ENCODE peak calls at places on chromosome 9, in five cellular contexts. One of them, this sample, is unnamed. For H3K36me3, the result is how much of the 10 kb centered on the place peaks cover.

GRCh38 chr9:117101003-117101402 is 313.9 kb downstream of the ASTN2 start:
- DNase-seq in kidney: no peak
- DNase-seq in sigmoid colon: no peak
- DNase-seq in heart right ventricle: no peak
- DNase-seq in brain microvascular endothelial cell: no peak
- DNase-seq in this sample: no peak

GRCh38 chr9:114109106-114109505 is 10.0 kb upstream of the KIF12 start:
- DNase-seq in heart right ventricle: no peak
- DNase-seq in brain microvascular endothelial cell: no peak
- DNase-seq in sigmoid colon: no peak
- DNase-seq in kidney: no peak
- DNase-seq in this sample: no peak

GRCh38 chr9:127124792-127125191 is 2.4 kb upstream of the ANGPTL2 start:
- DNase-seq in kidney: no peak
- DNase-seq in sigmoid colon: peak
- DNase-seq in heart right ventricle: no peak
- DNase-seq in brain microvascular endothelial cell: no peak
- DNase-seq in this sample: no peak

GRCh38 chr9:4946937-4947336 is 38.1 kb upstream of the JAK2 start:
- DNase-seq in brain microvascular endothelial cell: no peak
- DNase-seq in heart right ventricle: no peak
- DNase-seq in kidney: no peak
- DNase-seq in sigmoid colon: no peak
- DNase-seq in this sample: no peak

GRCh38 chr9:127417130-127418036 is 6.8 kb upstream of the ZNF79 start:
- DNase-seq in brain microvascular endothelial cell: no peak
- DNase-seq in sigmoid colon: peak
- DNase-seq in kidney: no peak
- DNase-seq in heart right ventricle: no peak
- DNase-seq in this sample: no peak

GRCh38 chr9:111463036-111463435 is 21.1 kb downstream of the ECPAS start:
- DNase-seq in heart right ventricle: no peak
- DNase-seq in sigmoid colon: no peak
- DNase-seq in kidney: no peak
- DNase-seq in brain microvascular endothelial cell: no peak
- DNase-seq in this sample: no peak

GRCh38 chr9:76598971-76599370 is 140.0 kb downstream of the GCNT1 start:
- DNase-seq in brain microvascular endothelial cell: no peak
- DNase-seq in kidney: no peak
- DNase-seq in heart right ventricle: no peak
- DNase-seq in sigmoid colon: no peak
- DNase-seq in this sample: no peak

GRCh38 chr9:105877719-105878118 is 183.4 kb downstream of the TMEM38B start:
- DNase-seq in brain microvascular endothelial cell: no peak
- DNase-seq in sigmoid colon: no peak
- DNase-seq in heart right ventricle: no peak
- DNase-seq in kidney: no peak
- DNase-seq in this sample: no peak

GRCh38 chr9:4620881-4621555 is 41.1 kb upstream of the PLPP6 start:
- DNase-seq in sigmoid colon: no peak
- DNase-seq in heart right ventricle: no peak
- DNase-seq in kidney: no peak
- DNase-seq in brain microvascular endothelial cell: peak
- DNase-seq in this sample: no peak

GRCh38 chr9:124658165-124659017 is 112.7 kb downstream of the NR6A1 start:
- DNase-seq in sigmoid colon: peak
- DNase-seq in heart right ventricle: peak
- DNase-seq in kidney: peak
- DNase-seq in brain microvascular endothelial cell: peak
- DNase-seq in this sample: peak

GRCh38 chr9:137975936-137976565 is 98.5 kb downstream of the CACNA1B start:
- DNase-seq in kidney: peak
- DNase-seq in heart right ventricle: no peak
- DNase-seq in sigmoid colon: peak
- DNase-seq in brain microvascular endothelial cell: no peak
- DNase-seq in this sample: no peak

GRCh38 chr9:89379508-89380115 is 61.3 kb downstream of the SECISBP2 start:
- DNase-seq in kidney: no peak
- DNase-seq in heart right ventricle: no peak
- DNase-seq in brain microvascular endothelial cell: no peak
- DNase-seq in sigmoid colon: no peak
- DNase-seq in this sample: no peak

GRCh38 chr9:77876091-77876490 is 155.5 kb downstream of the GNAQ start:
- DNase-seq in kidney: no peak
- DNase-seq in sigmoid colon: no peak
- DNase-seq in heart right ventricle: peak
- DNase-seq in brain microvascular endothelial cell: no peak
- DNase-seq in this sample: no peak

GRCh38 chr9:34072868-34073590 is 24.3 kb upstream of the UBAP2 start:
- DNase-seq in heart right ventricle: no peak
- DNase-seq in sigmoid colon: peak
- DNase-seq in brain microvascular endothelial cell: peak
- DNase-seq in kidney: peak
- DNase-seq in this sample: peak

GRCh38 chr9:131012396-131012917 is 3.5 kb downstream of the LAMC3 start:
- DNase-seq in kidney: peak
- DNase-seq in heart right ventricle: no peak
- DNase-seq in sigmoid colon: no peak
- DNase-seq in brain microvascular endothelial cell: no peak
- DNase-seq in this sample: no peak

GRCh38 chr9:111895996-111896941 is at the start of gene UGCG:
- DNase-seq in brain microvascular endothelial cell: peak
- DNase-seq in kidney: peak
- DNase-seq in heart right ventricle: peak
- DNase-seq in sigmoid colon: peak
- DNase-seq in this sample: peak

GRCh38 chr9:114410910-114411309 is 23.1 kb upstream of the AKNA start:
- DNase-seq in brain microvascular endothelial cell: no peak
- DNase-seq in kidney: no peak
- DNase-seq in heart right ventricle: no peak
- DNase-seq in sigmoid colon: no peak
- DNase-seq in this sample: no peak

GRCh38 chr9:114030364-114030763 is 47.7 kb downstream of the AMBP start:
- DNase-seq in kidney: no peak
- DNase-seq in brain microvascular endothelial cell: no peak
- DNase-seq in sigmoid colon: peak
- DNase-seq in heart right ventricle: no peak
- DNase-seq in this sample: no peak

GRCh38 chr9:107177857-107178256 is 105.2 kb upstream of the RAD23B start:
- DNase-seq in sigmoid colon: no peak
- DNase-seq in heart right ventricle: no peak
- DNase-seq in brain microvascular endothelial cell: no peak
- DNase-seq in kidney: no peak
- DNase-seq in this sample: no peak

GRCh38 chr9:6090811-6091210 is 75.4 kb upstream of the RANBP6 start:
- DNase-seq in heart right ventricle: no peak
- DNase-seq in brain microvascular endothelial cell: no peak
- DNase-seq in sigmoid colon: no peak
- DNase-seq in kidney: no peak
- DNase-seq in this sample: no peak

GRCh38 chr9:125513634-125514413 is 193.2 kb downstream of the MAPKAP1 start:
- DNase-seq in brain microvascular endothelial cell: peak
- DNase-seq in kidney: peak
- DNase-seq in heart right ventricle: no peak
- DNase-seq in sigmoid colon: no peak
- DNase-seq in this sample: peak

GRCh38 chr9:129451089-129451656 is 169.7 kb downstream of the C9orf50 start:
- DNase-seq in sigmoid colon: peak
- DNase-seq in kidney: peak
- DNase-seq in brain microvascular endothelial cell: no peak
- DNase-seq in heart right ventricle: peak
- DNase-seq in this sample: no peak

GRCh38 chr9:114558027-114558675 is 29.4 kb upstream of the ATP6V1G1 start:
- DNase-seq in brain microvascular endothelial cell: no peak
- DNase-seq in heart right ventricle: no peak
- DNase-seq in sigmoid colon: no peak
- DNase-seq in kidney: no peak
- DNase-seq in this sample: no peak

GRCh38 chr9:35748858-35749514 is at the start of the genes GBA2 and RGP1:
- DNase-seq in sigmoid colon: peak
- DNase-seq in brain microvascular endothelial cell: peak
- DNase-seq in kidney: peak
- DNase-seq in heart right ventricle: peak
- DNase-seq in this sample: no peak

GRCh38 chr9:113349044-113349433 is 302 bp upstream of the BSPRY start:
- DNase-seq in heart right ventricle: no peak
- DNase-seq in brain microvascular endothelial cell: no peak
- DNase-seq in sigmoid colon: no peak
- DNase-seq in kidney: no peak
- DNase-seq in this sample: no peak

GRCh38 chr9:90914196-90914595 is 112.6 kb downstream of the SYK start:
- DNase-seq in brain microvascular endothelial cell: no peak
- DNase-seq in sigmoid colon: no peak
- DNase-seq in kidney: no peak
- DNase-seq in heart right ventricle: no peak
- DNase-seq in this sample: no peak

GRCh38 chr9:130139251-130139650 is 33.0 kb upstream of the NCS1 start:
- DNase-seq in brain microvascular endothelial cell: no peak
- DNase-seq in heart right ventricle: no peak
- DNase-seq in kidney: no peak
- DNase-seq in sigmoid colon: no peak
- DNase-seq in this sample: no peak

GRCh38 chr9:88219601-88220000 is 81.3 kb upstream of the SPATA31C2 start:
- DNase-seq in brain microvascular endothelial cell: no peak
- DNase-seq in sigmoid colon: no peak
- DNase-seq in kidney: no peak
- DNase-seq in heart right ventricle: no peak
- DNase-seq in this sample: no peak

GRCh38 chr9:6927838-6928237 is 170.1 kb downstream of the KDM4C start:
- DNase-seq in heart right ventricle: no peak
- DNase-seq in sigmoid colon: no peak
- DNase-seq in brain microvascular endothelial cell: no peak
- DNase-seq in kidney: no peak
- DNase-seq in this sample: no peak

GRCh38 chr9:76615149-76615548 is 149.1 kb upstream of the PCA3 start:
- DNase-seq in kidney: no peak
- DNase-seq in sigmoid colon: no peak
- DNase-seq in brain microvascular endothelial cell: no peak
- DNase-seq in heart right ventricle: no peak
- DNase-seq in this sample: no peak

GRCh38 chr9:136024696-136025316 is 63.6 kb upstream of the UBAC1 start:
- DNase-seq in brain microvascular endothelial cell: no peak
- DNase-seq in kidney: no peak
- DNase-seq in heart right ventricle: peak
- DNase-seq in sigmoid colon: peak
- DNase-seq in this sample: peak

GRCh38 chr9:94865599-94866456 is 139.3 kb downstream of the AOPEP start:
- DNase-seq in kidney: no peak
- DNase-seq in brain microvascular endothelial cell: no peak
- DNase-seq in heart right ventricle: peak
- DNase-seq in sigmoid colon: peak
- DNase-seq in this sample: no peak

GRCh38 chr9:99049228-99049627 is 55.7 kb upstream of the TGFBR1 start:
- DNase-seq in brain microvascular endothelial cell: no peak
- DNase-seq in heart right ventricle: no peak
- DNase-seq in sigmoid colon: no peak
- DNase-seq in kidney: no peak
- DNase-seq in this sample: no peak

GRCh38 chr9:82147798-82148440 is 159.3 kb downstream of the SPATA31D1 start:
- DNase-seq in heart right ventricle: no peak
- DNase-seq in kidney: no peak
- DNase-seq in sigmoid colon: no peak
- DNase-seq in brain microvascular endothelial cell: no peak
- DNase-seq in this sample: no peak

DNA sequence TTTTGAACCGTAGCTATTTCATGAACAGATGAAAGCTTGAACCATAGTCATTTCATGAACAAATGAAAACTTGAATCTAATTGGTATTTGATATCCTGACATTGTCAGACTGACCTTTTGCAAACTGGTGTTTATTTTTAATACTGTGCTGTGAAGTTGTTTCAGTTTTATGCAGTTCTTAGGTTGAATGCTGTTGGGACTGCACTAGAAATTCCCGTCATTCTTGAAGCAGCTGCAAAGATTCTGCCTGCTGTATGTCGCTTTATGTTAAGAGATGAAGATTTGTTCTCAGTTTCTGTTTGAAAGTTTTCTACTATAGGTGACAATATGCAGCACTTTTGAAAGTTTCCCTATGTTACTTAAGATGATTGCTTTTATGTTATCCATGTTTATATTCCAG is 22.5 kb upstream of the FAM120AOS start:
- DNase-seq in brain microvascular endothelial cell: no peak
- DNase-seq in heart right ventricle: no peak
- DNase-seq in sigmoid colon: no peak
- DNase-seq in kidney: no peak
- DNase-seq in this sample: no peak
- H3K36me3 ChIP-seq in brain microvascular endothelial cell: under half
- H3K36me3 ChIP-seq in heart right ventricle: under half
- H3K36me3 ChIP-seq in sigmoid colon: under half
- H3K36me3 ChIP-seq in kidney: under half
- H3K36me3 ChIP-seq in this sample: half or more

GRCh38 chr9:97470076-97470475 is 31.4 kb upstream of the TMOD1 start:
- DNase-seq in sigmoid colon: no peak
- DNase-seq in brain microvascular endothelial cell: no peak
- DNase-seq in kidney: no peak
- DNase-seq in heart right ventricle: no peak
- DNase-seq in this sample: no peak
- TF ChIP-seq CTCF in sigmoid colon: peak
- TF ChIP-seq CTCF in brain microvascular endothelial cell: peak
- TF ChIP-seq CTCF in kidney: no peak
- TF ChIP-seq CTCF in heart right ventricle: peak
- TF ChIP-seq CTCF in this sample: peak

GRCh38 chr9:128419061-128419925 is 1.4 kb upstream of the CERCAM start:
- DNase-seq in heart right ventricle: no peak
- DNase-seq in sigmoid colon: no peak
- DNase-seq in brain microvascular endothelial cell: no peak
- DNase-seq in kidney: no peak
- DNase-seq in this sample: no peak
- H3K4me3 ChIP-seq in heart right ventricle: peak
- H3K4me3 ChIP-seq in sigmoid colon: peak
- H3K4me3 ChIP-seq in brain microvascular endothelial cell: peak
- H3K4me3 ChIP-seq in kidney: no peak
- H3K4me3 ChIP-seq in this sample: no peak

DNA sequence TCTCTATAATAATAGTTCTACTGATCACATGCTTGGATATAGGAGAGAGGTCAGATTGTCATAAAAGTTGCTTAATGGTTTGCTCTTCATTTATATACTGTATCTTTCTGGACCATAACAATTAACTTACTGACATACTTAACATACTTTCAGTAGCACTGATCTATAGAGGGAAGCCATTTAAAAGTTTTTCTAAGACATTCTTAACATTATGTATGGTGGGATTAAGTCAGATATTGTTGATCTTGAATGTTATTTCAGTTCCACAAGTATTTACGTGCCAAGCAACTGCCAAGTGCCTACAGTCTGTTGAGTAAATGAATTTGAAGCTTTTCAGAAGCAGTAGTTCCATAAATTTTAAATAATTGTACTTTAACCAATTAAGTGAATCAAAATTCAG is 68.1 kb downstream of the DENND4C start:
- DNase-seq in kidney: no peak
- DNase-seq in brain microvascular endothelial cell: peak
- DNase-seq in sigmoid colon: no peak
- DNase-seq in heart right ventricle: no peak
- DNase-seq in this sample: no peak
- H3K36me3 ChIP-seq in kidney: under half
- H3K36me3 ChIP-seq in brain microvascular endothelial cell: under half
- H3K36me3 ChIP-seq in sigmoid colon: under half
- H3K36me3 ChIP-seq in heart right ventricle: under half
- H3K36me3 ChIP-seq in this sample: under half

This sample was measured in RWPE2.